ENCODE peak calls at places on chromosomes 16 and 17, in seven cellular contexts. R is breast epithelium, Z is prostate gland, D is spleen, H is GM12878, W is H1, X is HCT116. A is an unnamed sample.

GRCh38 chr16:12538667-12539081 is 265.0 kb downstream of the CPPED1 start:
- DNase-seq in R (no peak), D (no peak), X (no peak), W (no peak), Z (no peak), H (no peak), A (no peak)

GRCh38 chr17:75271955-75272847 is 1.2 kb upstream of the MIF4GD start:
- DNase-seq in D (peak; percentile 79), W (no peak), H (no peak), Z (peak; percentile 17), R (no peak), X (no peak), A (no peak)

GRCh38 chr17:50866261-50866949 is at the start of gene TOB1:
- DNase-seq in R (peak; percentile 99), W (peak; percentile 97), D (peak; percentile 100), X (peak; percentile 96), H (peak; percentile 84), Z (peak; percentile 98), A (peak; percentile 98)

GRCh38 chr17:70905796-70906195 is 736.5 kb downstream of the KCNJ2 start:
- DNase-seq in H (no peak), D (no peak), R (no peak), Z (no peak), W (no peak), X (peak; percentile 21), A (no peak)

GRCh38 chr16:60110531-60110930 is 1376.4 kb upstream of the GOT2 start:
- DNase-seq in H (no peak), W (no peak), Z (no peak), R (no peak), D (no peak), X (no peak), A (no peak)

GRCh38 chr17:75552847-75553552 is 27.5 kb downstream of the LLGL2 start:
- DNase-seq in Z (no peak), X (no peak), H (no peak), R (no peak), W (no peak), D (no peak), A (no peak)

GRCh38 chr17:2173005-2173404 is 118.1 kb downstream of the HIC1 start:
- DNase-seq in D (no peak), Z (no peak), W (no peak), H (no peak), R (no peak), X (no peak), A (no peak)

GRCh38 chr16:51762081-51762995 is 611.3 kb upstream of the SALL1 start:
- DNase-seq in W (peak; percentile 93), X (no peak), H (no peak), R (peak; percentile 69), Z (peak; percentile 73), D (peak; percentile 79), A (peak; percentile 85)

GRCh38 chr17:81328925-81329278 is 33.8 kb upstream of the SLC38A10 start:
- DNase-seq in Z (no peak), W (no peak), H (no peak), R (no peak), X (no peak), D (no peak), A (no peak)

GRCh38 chr17:8739104-8739503 is 5.5 kb downstream of the CCDC42 start:
- DNase-seq in H (no peak), R (no peak), Z (no peak), X (no peak), W (peak; percentile 72), D (no peak), A (no peak)

GRCh38 chr17:59439261-59439660 is 107.8 kb downstream of the YPEL2 start:
- DNase-seq in W (no peak), Z (no peak), X (no peak), D (no peak), H (no peak), R (no peak), A (no peak)

GRCh38 chr17:33335491-33336173 is 42.5 kb upstream of the ASIC2 start:
- DNase-seq in X (no peak), W (peak; percentile 46), R (no peak), H (no peak), Z (no peak), D (no peak), A (no peak)

GRCh38 chr17:82489117-82489516 is 30.4 kb upstream of the FOXK2 start:
- DNase-seq in X (no peak), R (no peak), D (no peak), H (no peak), Z (no peak), W (no peak), A (no peak)

GRCh38 chr16:12519986-12520385 is 283.7 kb downstream of the CPPED1 start:
- DNase-seq in X (no peak), W (no peak), Z (no peak), H (no peak), D (no peak), R (no peak), A (no peak)

GRCh38 chr16:66293932-66294331 is 72.6 kb upstream of the CDH5 start:
- DNase-seq in R (no peak), Z (no peak), D (no peak), W (no peak), H (no peak), X (no peak), A (no peak)

GRCh38 chr16:86960266-86960665 is 356.9 kb downstream of the C16orf95 start:
- DNase-seq in Z (no peak), D (no peak), X (no peak), W (no peak), R (no peak), H (no peak), A (no peak)

GRCh38 chr17:18186271-18186982 is 2.8 kb downstream of the ALKBH5 start:
- DNase-seq in W (no peak), R (no peak), H (no peak), X (no peak), Z (no peak), D (no peak), A (no peak)

GRCh38 chr17:50180593-50180992 is 14.8 kb downstream of the SGCA start:
- DNase-seq in Z (no peak), D (no peak), X (no peak), R (no peak), W (no peak), H (no peak), A (no peak)

GRCh38 chr17:61686114-61686513 is 95.1 kb upstream of the NACA2 start:
- DNase-seq in R (no peak), D (no peak), H (no peak), Z (no peak), W (no peak), X (no peak), A (no peak)

GRCh38 chr16:58848662-58849002 is 114.5 kb upstream of the GOT2 start:
- DNase-seq in X (no peak), D (no peak), H (no peak), W (no peak), Z (no peak), R (no peak), A (no peak)

GRCh38 chr16:50457979-50458461 is 89.2 kb upstream of the BRD7 start:
- DNase-seq in R (no peak), H (no peak), Z (no peak), W (no peak), D (no peak), X (no peak), A (no peak)

GRCh38 chr17:29384901-29385300 is 5.3 kb upstream of the TAOK1 start:
- DNase-seq in X (no peak), Z (no peak), R (no peak), D (no peak), H (no peak), W (no peak), A (no peak)

DNA sequence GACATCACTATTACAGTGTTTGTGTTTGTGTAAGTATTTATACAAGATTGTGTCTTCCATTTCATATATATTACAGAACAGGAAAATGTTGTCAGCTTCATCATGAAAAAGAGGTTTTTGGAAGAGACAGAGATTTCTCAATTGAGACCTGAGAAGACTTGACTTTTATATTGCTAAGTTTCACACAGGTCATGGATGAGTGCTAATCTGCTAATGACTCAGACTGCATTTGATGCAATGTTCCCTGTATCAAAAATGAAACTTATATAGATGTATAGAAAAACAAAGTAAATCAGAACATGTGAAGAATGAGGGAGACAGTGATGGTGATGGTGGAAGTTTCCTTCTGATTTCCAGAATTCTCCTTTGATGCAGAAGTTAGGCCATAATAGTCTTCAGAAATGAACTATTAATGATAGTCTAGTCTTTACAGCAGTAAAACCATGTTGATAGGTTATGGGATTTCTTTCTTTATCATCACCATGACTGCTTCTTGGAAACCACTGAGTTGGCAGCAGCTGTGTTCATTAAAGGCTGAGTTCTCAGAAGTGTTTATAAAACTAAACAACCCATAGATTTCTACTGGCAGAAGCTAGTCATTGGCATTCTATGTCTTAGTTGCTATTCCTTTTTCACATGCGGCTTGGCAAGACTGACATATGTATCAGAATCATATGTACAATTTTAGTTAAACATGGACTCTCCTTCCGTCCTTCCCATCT is 56.1 kb downstream of the PCTP start:
- DNase-seq in W (no peak), X (no peak), R (no peak), Z (no peak), D (no peak), H (no peak), A (no peak)
- TF ChIP-seq POLR2AphosphoS5 in W (no peak), X (no peak), R (no peak), Z (no peak), D (no peak), H (no peak), A (no peak)

DNA sequence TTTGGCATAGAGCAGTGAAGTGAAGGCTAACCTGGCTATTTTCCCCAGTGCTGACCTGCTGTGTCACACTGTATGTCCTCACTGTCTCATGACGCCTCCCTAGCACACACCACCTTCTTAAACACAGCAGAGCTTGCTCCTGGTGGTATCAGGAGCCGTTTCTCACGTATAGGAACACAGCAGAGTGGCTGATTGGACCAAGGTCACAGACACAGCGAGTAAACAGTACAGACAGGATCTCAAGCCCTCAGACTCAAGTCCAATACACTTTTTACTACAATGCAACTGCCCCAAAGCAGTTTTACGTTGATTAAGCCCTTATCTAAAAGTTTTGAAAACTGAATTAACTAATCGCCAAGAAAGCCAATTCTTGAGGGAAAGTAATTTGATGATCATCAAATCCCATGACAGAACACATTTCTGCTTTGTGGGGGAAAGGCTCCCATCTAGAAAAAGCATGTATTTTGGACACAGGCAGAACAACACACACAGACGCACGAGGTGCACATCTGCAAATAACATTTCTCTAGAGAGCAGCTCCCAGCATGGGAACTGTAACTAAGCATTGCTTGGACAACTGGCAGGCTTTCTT is 15.2 kb downstream of the ARHGAP17 start:
- DNase-seq in R (no peak), Z (no peak), X (no peak), W (no peak), D (no peak), H (no peak), A (peak; percentile 34)
- TF ChIP-seq POLR2AphosphoS5 in R (no peak), Z (no peak), X (no peak), W (no peak), D (no peak), H (no peak), A (no peak)

GRCh38 chr17:28318759-28319660 is at the start of gene TMEM97:
- DNase-seq in W (peak; percentile 92), R (peak; percentile 94), X (peak; percentile 90), H (peak; percentile 87), D (peak; percentile 98), Z (peak; percentile 96), A (peak; percentile 98)
- TF ChIP-seq POLR2AphosphoS5 in W (peak; percentile 58), R (peak; percentile 39), X (peak; percentile 82), H (peak; percentile 72), D (peak; percentile 80), Z (peak; percentile 93), A (peak; percentile 49)

DNA sequence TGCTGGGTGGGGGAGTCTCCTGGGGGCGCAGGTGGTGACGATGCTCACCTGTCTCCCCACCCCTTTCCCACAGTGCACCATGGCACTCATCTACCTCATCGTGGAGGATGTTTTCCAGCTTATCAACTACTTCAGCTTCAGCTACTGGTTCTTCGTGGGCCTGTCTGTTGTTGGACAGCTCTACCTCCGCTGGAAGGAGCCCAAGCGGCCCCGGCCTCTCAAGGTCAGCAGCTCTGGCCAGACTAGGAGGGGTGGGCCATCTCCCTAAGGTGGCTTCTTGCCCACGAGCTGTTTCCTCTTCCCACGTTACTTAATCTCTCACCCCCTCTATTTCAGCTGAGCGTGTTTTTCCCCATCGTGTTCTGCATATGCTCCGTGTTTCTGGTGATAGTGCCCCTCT is 14.5 kb downstream of the SLC7A6OS start:
- DNase-seq in D (no peak), H (no peak), X (no peak), R (no peak), Z (no peak), W (no peak), A (no peak)
- TF ChIP-seq POLR2AphosphoS5 in D (peak; percentile 49), H (peak; percentile 39), X (no peak), R (no peak), Z (no peak), W (no peak), A (no peak)